ENCODE peak calls at places on chromosome 4, in five cellular contexts. R, B, V, Z and Y are unnamed samples.

GRCh38 chr4:173288296-173288695 is 45.9 kb downstream of the HMGB2 start:
- DNase-seq in R (peak; percentile 60), B (peak; percentile 37), V (peak; percentile 24), Z (peak; percentile 31), Y (peak; percentile 78)

GRCh38 chr4:147651563-147651962 is 32.4 kb downstream of the PRMT9 start:
- DNase-seq in R (no peak), B (no peak), V (no peak), Z (no peak), Y (no peak)

GRCh38 chr4:109067509-109068205 is 234.8 kb downstream of the COL25A1 start:
- DNase-seq in R (no peak), B (no peak), V (no peak), Z (no peak), Y (no peak)

GRCh38 chr4:818106-818921 is 7.6 kb downstream of the CPLX1 start:
- DNase-seq in R (no peak), B (no peak), V (no peak), Z (no peak), Y (no peak)

GRCh38 chr4:181301735-181302380 is 941.3 kb upstream of the TENM3 start:
- DNase-seq in R (peak; percentile 32), B (peak; percentile 41), V (no peak), Z (no peak), Y (peak; percentile 69)

GRCh38 chr4:99104153-99104552 is 15.6 kb upstream of the ADH5 start:
- DNase-seq in R (no peak), B (no peak), V (no peak), Z (no peak), Y (no peak)

GRCh38 chr4:128604204-128604603 is 205.3 kb upstream of the JADE1 start:
- DNase-seq in R (no peak), B (no peak), V (no peak), Z (no peak), Y (no peak)

GRCh38 chr4:169115897-169116254 is 105.8 kb upstream of the CBR4 start:
- DNase-seq in R (no peak), B (peak; percentile 89), V (no peak), Z (no peak), Y (no peak)

GRCh38 chr4:14345356-14345775 is 656.9 kb upstream of the CPEB2 start:
- DNase-seq in R (no peak), B (no peak), V (no peak), Z (no peak), Y (no peak)

GRCh38 chr4:164571593-164572385 is 182.1 kb upstream of the SMIM31 start:
- DNase-seq in R (no peak), B (no peak), V (no peak), Z (peak; percentile 19), Y (no peak)

GRCh38 chr4:47451657-47452056 is 11.8 kb downstream of the COMMD8 start:
- DNase-seq in R (no peak), B (no peak), V (no peak), Z (no peak), Y (no peak)

GRCh38 chr4:139184129-139184528 is 7.1 kb upstream of the ELF2 start:
- DNase-seq in R (no peak), B (no peak), V (no peak), Z (no peak), Y (no peak)

DNA sequence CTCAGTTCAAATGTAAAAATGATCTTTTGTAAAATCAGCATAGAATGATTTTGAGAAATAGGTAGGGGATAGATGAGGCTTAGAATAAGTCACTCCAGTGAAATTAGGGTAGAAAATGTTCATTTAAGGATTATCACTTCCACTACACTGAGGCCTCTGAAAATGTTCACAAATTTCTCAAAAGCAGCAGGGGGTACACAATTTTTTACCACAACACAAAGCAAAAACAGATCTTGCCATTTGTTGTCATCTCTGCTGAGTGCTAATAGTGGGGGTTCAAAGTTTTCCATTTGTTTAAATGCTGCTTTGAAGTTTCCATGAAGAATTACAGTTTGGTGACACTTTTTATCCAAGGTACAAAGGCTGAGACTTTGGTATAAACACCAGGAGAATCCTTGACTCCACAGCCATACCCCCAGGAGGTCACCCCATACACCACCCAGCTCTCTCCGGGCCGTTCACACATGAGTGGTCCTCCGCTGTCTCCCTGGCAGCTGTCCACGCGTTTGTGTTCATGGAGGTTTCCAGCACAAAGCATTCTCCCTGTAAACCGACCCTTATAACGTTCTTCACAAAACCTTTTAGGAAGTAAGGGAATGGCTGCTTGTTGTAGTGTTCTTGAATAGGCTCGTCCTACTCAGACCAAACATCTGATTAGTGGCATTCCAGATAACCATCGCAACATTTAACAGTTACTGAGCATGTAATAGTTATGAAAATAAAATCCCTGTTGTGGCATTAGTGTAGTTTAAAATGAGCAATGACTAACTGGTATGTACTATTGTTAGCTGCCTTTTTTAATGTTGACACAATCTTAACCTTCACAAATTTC is 71.0 kb downstream of the PRSS12 start:
- DNase-seq in R (peak; percentile 18), B (no peak), V (no peak), Z (no peak), Y (no peak)
- TF ChIP-seq JUND in R (no peak), B (no peak), V (peak; percentile 22), Z (no peak), Y (no peak)

DNA sequence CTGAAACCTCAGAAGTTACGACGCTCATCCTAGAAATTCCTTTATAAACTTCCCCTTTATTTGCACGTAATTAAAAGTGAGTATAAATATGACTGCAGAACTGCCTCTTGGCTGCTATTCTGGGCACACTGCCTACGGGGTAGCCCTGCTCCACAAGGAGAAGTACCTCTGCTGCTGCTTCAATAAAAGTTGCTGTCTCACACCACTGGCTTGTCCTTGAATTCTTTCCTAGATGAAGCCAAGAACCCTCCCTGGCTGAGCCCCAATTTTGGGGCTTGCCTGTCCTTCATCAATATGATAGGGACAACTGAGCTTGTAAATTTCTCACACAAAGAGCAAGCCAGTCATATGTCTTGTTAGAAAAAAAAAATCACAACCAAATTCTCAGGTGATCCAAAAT is 115.8 kb downstream of the VEGFC start:
- DNase-seq in R (no peak), B (no peak), V (no peak), Z (no peak), Y (no peak)
- TF ChIP-seq JUND in R (no peak), B (no peak), V (no peak), Z (no peak), Y (no peak)

GRCh38 chr4:146243883-146244277 is 29.5 kb downstream of the REELD1 start:
- DNase-seq in R (no peak), B (no peak), V (no peak), Z (no peak), Y (no peak)
- TF ChIP-seq JUND in R (no peak), B (no peak), V (no peak), Z (no peak), Y (no peak)

DNA sequence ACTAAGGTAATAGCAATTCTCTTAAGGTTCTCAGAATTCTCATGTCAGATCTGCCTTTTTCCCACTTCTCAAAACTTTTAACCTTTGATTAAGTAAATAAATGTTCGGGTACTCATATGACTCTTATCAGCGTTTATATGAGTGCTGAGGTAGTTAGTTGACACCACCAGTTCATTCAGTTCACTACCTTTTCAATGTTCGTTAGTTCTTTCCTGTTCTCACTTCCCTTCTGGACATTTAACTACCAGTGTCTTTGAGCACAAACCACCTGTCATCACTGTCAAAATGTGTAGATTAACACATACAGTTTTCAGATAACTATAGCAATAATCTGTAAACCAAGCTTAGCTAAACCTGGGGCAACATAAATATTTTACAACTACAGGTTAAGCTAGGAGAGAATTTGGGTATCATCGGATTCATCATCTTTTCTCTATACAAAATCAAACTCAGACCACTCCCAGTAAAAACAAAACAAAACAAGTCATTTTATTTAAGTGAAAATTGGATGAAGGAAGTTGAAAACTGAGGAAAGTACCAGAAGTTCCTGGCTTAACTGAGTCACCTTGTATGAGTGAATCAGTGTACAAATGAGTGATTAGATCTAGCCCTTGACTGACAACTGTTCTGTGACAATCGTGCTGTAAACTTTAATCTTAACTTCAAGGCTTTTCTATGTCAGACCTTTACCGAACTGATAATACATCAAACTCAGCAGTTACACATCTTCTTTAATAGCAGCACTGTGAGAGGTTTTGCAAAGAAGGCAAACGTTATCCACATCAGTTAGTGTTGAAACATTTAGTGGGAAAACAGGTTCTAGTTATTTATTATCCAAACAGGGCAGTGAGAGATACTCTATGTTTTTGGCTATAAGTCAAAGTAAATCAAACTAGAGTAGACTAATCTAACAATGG is 41.9 kb downstream of the ARHGEF38 start:
- DNase-seq in R (peak; percentile 34), B (no peak), V (no peak), Z (no peak), Y (no peak)
- TF ChIP-seq JUND in R (no peak), B (no peak), V (no peak), Z (no peak), Y (no peak)

GRCh38 chr4:166535865-166536264 is 662.8 kb downstream of the TLL1 start:
- DNase-seq in R (no peak), B (no peak), V (no peak), Z (no peak), Y (no peak)

DNA sequence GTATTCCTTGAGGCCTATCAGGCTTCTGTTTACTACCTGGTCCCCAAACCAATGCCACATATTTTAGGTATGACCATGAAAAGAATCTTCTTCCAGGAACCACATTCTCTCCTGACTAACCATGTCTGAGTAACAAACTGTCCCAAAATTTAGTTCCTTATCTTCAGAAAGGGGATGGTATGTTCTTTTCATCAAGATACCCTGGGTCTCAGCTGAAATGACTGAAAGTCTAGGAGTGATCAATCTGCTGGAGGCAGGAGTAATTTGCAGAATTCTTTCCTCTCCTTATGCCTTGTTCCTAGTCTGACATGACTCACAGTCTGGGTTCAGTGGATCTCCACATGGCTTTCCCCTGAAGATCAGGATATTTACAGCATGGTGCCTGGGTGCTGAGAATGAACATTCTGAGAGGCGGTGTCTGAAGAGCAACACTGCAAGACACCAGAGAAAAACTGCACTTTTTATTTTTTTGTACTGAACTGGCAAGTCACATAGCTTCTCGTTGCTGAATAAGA is 665.5 kb downstream of the TLL1 start:
- DNase-seq in R (no peak), B (no peak), V (no peak), Z (no peak), Y (no peak)
- TF ChIP-seq JUND in R (no peak), B (no peak), V (no peak), Z (no peak), Y (no peak)

GRCh38 chr4:185109736-185110135 is 33.3 kb upstream of the SLC25A4 start:
- DNase-seq in R (no peak), B (no peak), V (no peak), Z (no peak), Y (no peak)

GRCh38 chr4:185110375-185110823 is 32.7 kb upstream of the SLC25A4 start:
- DNase-seq in R (no peak), B (peak; percentile 70), V (no peak), Z (no peak), Y (no peak)

GRCh38 chr4:185112104-185112503 is 31.0 kb upstream of the SLC25A4 start:
- DNase-seq in R (peak; percentile 31), B (peak; percentile 97), V (no peak), Z (no peak), Y (no peak)

GRCh38 chr4:185115827-185116232 is 27.2 kb upstream of the SLC25A4 start:
- DNase-seq in R (peak; percentile 79), B (no peak), V (peak; percentile 86), Z (no peak), Y (no peak)

DNA sequence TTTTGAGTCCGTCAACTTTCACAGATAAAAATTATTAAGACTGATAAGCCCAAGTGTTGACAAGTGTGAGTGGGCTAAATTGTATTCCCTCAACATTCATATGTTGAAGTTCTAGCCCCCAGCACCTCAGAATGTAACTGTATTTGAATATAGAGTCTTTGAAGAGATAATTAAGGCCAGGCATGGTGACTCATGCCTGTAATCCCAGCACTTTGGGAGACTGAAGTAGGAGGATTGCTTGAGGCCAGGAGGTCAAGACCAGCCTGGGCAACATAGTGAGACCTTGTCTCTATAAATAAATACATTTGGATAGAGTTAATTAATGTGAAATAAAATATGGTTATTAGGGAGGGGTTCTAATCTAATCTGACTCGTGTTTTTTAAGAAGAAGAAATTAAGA is 29.7 kb upstream of the SLC25A4 start:
- DNase-seq in R (no peak), B (no peak), V (no peak), Z (no peak), Y (no peak)
- TF ChIP-seq JUND in R (no peak), B (no peak), V (peak; percentile 39), Z (no peak), Y (no peak)